ENCODE peak calls at places on chromosome 14, in six cellular contexts. T is Panc1, E is ascending aorta, A is AG04450, G is fibroblast of pulmonary artery, C is cardiac fibroblast. W is an unnamed sample.

GRCh38 chr14:92203116-92203515 is 81.3 kb downstream of the CPSF2 start:
- DNase-seq in G (no peak), E (no peak), A (no peak), C (no peak), T (no peak), W (no peak)

GRCh38 chr14:73753043-73753886 is 39.1 kb upstream of the PNMA1 start:
- DNase-seq in G (peak), A (no peak), C (peak), T (no peak), E (no peak), W (no peak)

GRCh38 chr14:33962016-33962415 is 11.1 kb upstream of the EGLN3 start:
- DNase-seq in A (no peak), T (no peak), G (no peak), E (no peak), C (no peak), W (no peak)

GRCh38 chr14:89747146-89747545 is 207.4 kb downstream of the EFCAB11 start:
- DNase-seq in G (no peak), T (no peak), A (no peak), C (no peak), E (no peak), W (no peak)

GRCh38 chr14:31124197-31124596 is 83.4 kb downstream of the HECTD1 start:
- DNase-seq in A (no peak), E (no peak), G (no peak), C (no peak), T (no peak), W (no peak)

GRCh38 chr14:23403908-23404307 is 4.2 kb downstream of the MYH6 start:
- DNase-seq in E (no peak), T (no peak), C (no peak), A (no peak), G (no peak), W (no peak)

GRCh38 chr14:36507847-36508417 is 12.1 kb downstream of the NKX2-1 start:
- DNase-seq in G (no peak), T (no peak), C (no peak), E (no peak), A (no peak), W (no peak)

GRCh38 chr14:92759679-92760523 is 11.5 kb upstream of the LGMN start:
- DNase-seq in G (no peak), A (no peak), C (no peak), T (no peak), E (no peak), W (no peak)

GRCh38 chr14:85788834-85789233 is 258.9 kb downstream of the FLRT2 start:
- DNase-seq in G (no peak), T (no peak), C (no peak), A (no peak), E (no peak), W (no peak)

GRCh38 chr14:74684444-74684843 is 28.4 kb downstream of the AREL1 start:
- DNase-seq in T (no peak), G (no peak), E (no peak), A (no peak), C (no peak), W (no peak)

GRCh38 chr14:96363751-96364336 is 518 bp downstream of the GSKIP start:
- DNase-seq in T (no peak), G (peak), E (no peak), C (peak), A (no peak), W (peak)

GRCh38 chr14:24051789-24052655 is at the start of gene CARMIL3:
- DNase-seq in C (peak), A (peak), E (no peak), T (no peak), G (peak), W (peak)

GRCh38 chr14:73477618-73478266 is 13.0 kb upstream of the RIOX1 start:
- DNase-seq in C (peak), T (no peak), E (no peak), G (peak), A (no peak), W (peak)

GRCh38 chr14:74324945-74325361 is 22.2 kb upstream of the ABCD4 start:
- DNase-seq in G (peak), E (no peak), C (peak), A (no peak), T (no peak), W (peak)

GRCh38 chr14:39114073-39114838 is at the start of gene GEMIN2:
- DNase-seq in G (peak), E (peak), T (peak), C (peak), A (peak), W (peak)

GRCh38 chr14:88004637-88005036 is 298 bp upstream of the GPR65 start:
- DNase-seq in E (no peak), A (no peak), T (no peak), G (no peak), C (no peak), W (no peak)

GRCh38 chr14:22658951-22659350 is 14.8 kb upstream of the OR6J1 start:
- DNase-seq in G (no peak), A (no peak), T (no peak), E (no peak), C (no peak), W (no peak)

GRCh38 chr14:102255401-102256190 is 49.4 kb downstream of the MOK start:
- DNase-seq in A (peak), E (no peak), C (peak), T (no peak), G (peak), W (peak)

GRCh38 chr14:69499436-69499835 is 14.9 kb downstream of the PLEKHD1 start:
- DNase-seq in T (no peak), A (no peak), E (no peak), G (no peak), C (no peak), W (no peak)

GRCh38 chr14:21307641-21308040 is 27.8 kb downstream of the RPGRIP1 start:
- DNase-seq in G (no peak), E (no peak), A (no peak), C (no peak), T (no peak), W (no peak)
- H3K4me3 ChIP-seq in G (no peak), E (no peak), A (no peak), C (no peak), T (no peak), W (no peak)

GRCh38 chr14:106269451-106270204 is 743.2 kb downstream of the TMEM121 start:
- DNase-seq in T (no peak), C (no peak), G (no peak), A (no peak), E (no peak), W (no peak)

GRCh38 chr14:106269029-106269428 is 742.6 kb downstream of the TMEM121 start:
- DNase-seq in A (no peak), E (no peak), C (no peak), G (no peak), T (no peak), W (no peak)

DNA sequence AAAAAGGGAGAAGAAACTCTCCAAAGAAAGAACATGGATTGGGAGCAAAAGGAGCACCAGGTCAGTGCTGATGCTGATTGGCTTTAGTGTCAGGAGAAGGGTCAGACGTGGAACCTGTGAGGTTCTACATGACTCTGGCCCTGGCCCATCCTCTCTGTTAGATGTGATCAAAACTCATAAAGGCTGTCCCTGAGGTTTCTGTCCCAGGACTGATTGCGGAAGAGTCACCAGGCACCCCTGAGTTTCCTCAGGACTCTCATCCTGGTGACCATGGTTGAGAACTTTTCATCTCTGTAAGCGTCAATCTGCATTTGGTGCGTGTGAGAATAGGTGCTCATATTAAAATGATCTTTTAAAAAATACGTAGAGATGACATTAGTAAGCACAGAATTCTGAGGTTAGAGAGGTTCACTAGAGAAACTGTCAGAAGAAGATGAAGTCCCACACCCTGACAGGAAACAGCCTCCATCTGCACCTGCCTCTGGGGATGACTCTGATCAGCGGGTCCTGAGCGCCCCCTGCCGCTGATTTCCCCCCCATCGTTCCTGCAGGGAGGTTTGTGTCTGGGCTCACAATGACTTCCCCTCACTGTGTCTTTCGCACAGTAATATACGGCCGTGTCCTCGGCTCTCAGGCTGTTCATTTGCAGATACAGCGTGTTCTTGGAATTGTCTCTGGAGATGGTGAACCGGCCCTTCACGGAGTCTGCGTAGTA is 741.8 kb downstream of the TMEM121 start:
- DNase-seq in T (no peak), G (no peak), C (no peak), E (no peak), A (no peak), W (no peak)
- TF ChIP-seq CTCF in T (peak), G (no peak), C (no peak), E (no peak), A (no peak), W (no peak)

DNA sequence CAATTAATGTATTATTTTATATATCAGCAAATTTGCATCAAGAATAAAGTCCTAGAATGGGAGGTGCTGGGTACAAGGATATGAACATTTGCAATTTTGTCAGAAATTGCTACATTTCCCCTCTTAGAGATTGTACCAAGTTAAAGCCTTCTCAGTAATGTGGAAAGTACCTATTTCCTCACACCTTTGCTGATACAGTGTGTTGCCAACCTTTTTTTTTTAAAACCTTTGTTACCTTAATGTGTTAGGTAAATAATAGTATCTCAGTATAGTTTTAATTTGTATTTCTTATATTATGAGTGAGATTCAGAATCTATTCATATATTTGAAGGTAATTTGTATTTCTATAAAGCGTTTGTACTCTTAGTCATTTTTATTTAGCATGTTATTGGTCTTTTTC is 95.4 kb upstream of the HIF1A start:
- DNase-seq in T (no peak), C (no peak), E (no peak), A (no peak), G (no peak), W (no peak)
- H3K4me3 ChIP-seq in T (no peak), C (no peak), E (no peak), A (no peak), G (no peak), W (no peak)

DNA sequence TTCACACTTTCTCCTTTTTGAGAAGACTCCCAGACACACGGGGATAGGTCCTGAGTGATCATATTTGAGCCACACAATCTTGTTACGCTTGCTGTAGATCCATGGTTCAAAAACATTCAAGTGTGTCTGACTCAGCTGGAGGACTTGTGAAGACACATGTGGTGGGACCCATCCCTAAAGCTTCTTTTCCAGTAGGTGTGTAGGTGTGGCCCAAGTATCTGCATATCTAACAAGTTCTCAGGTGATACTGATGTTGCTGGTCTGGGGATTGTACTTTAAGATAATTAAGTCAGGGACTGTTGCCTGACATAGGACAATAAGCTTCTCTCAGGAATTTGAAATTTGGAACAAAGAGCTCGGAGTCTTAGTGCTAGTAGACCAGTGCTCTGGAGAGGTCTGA is 4.1 kb upstream of the DAAM1 start:
- DNase-seq in C (no peak), A (no peak), E (no peak), G (no peak), T (no peak), W (no peak)
- TF ChIP-seq CTCF in C (no peak), A (no peak), E (no peak), G (no peak), T (no peak), W (no peak)

GRCh38 chr14:99576304-99576703 is 27.7 kb downstream of the CCDC85C start:
- DNase-seq in A (no peak), C (no peak), T (no peak), E (no peak), G (no peak), W (no peak)

GRCh38 chr14:99579903-99580570 is 24.0 kb downstream of the CCDC85C start:
- DNase-seq in E (no peak), C (peak), A (no peak), T (no peak), G (peak), W (peak)

GRCh38 chr14:99576761-99577705 is 27.0 kb downstream of the CCDC85C start:
- DNase-seq in A (no peak), C (no peak), T (no peak), E (no peak), G (no peak), W (no peak)

GRCh38 chr14:99579077-99579836 is 24.8 kb downstream of the CCDC85C start:
- DNase-seq in C (no peak), T (no peak), G (no peak), A (no peak), E (no peak), W (no peak)

DNA sequence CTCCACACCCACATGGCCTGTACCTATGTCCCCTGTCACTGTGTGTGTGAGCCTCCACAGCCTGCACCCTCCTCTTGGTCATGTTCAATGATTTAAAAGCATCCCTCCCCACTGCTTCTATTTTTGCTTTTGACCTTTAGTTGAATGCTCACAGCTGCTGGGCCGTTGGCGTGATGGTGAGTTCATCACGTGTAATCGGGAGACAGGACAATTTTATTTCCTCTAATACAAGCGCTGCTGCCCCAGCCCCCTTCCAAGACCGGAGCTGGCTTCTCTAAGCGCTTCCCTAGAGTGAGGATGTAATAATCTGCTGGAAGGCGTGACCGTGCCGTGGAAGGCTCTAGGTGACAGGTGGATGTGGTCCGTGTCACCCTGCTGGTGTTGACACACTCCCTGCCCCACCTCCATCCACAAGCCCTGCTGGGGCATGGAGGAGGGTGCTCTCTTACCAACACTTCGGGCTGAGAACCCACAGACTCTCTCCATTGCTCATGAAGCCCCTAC is 25.4 kb downstream of the CCDC85C start:
- DNase-seq in E (no peak), G (no peak), A (no peak), T (no peak), C (peak), W (no peak)
- H3K4me3 ChIP-seq in E (no peak), G (no peak), A (no peak), T (no peak), C (no peak), W (no peak)

W was measured in AG10803.